ENCODE peak calls at places on chromosomes 1 and 21, in five cellular contexts. One of them, this sample, is unnamed.

GRCh38 chr1:226553594-226554279 is 5.2 kb downstream of the STUM start:
- DNase-seq in ureter: no peak
- DNase-seq in endothelial cell: no peak
- DNase-seq in DMS 273 treated with DMSO at 0.1 percent for 48 hours: no peak
- DNase-seq in OCI-LY7: no peak
- DNase-seq in this sample: no peak

GRCh38 chr21:29718081-29718815 is 221.5 kb downstream of the GRIK1 start:
- DNase-seq in endothelial cell: no peak
- DNase-seq in ureter: no peak
- DNase-seq in OCI-LY7: no peak
- DNase-seq in DMS 273 treated with DMSO at 0.1 percent for 48 hours: no peak
- DNase-seq in this sample: no peak

GRCh38 chr1:180255538-180256352 is 25.7 kb downstream of the LHX4 start:
- DNase-seq in endothelial cell: no peak
- DNase-seq in OCI-LY7: no peak
- DNase-seq in DMS 273 treated with DMSO at 0.1 percent for 48 hours: no peak
- DNase-seq in ureter: no peak
- DNase-seq in this sample: no peak

GRCh38 chr1:56953386-56953785 is 12.4 kb downstream of the C8B start:
- DNase-seq in ureter: no peak
- DNase-seq in OCI-LY7: no peak
- DNase-seq in endothelial cell: no peak
- DNase-seq in DMS 273 treated with DMSO at 0.1 percent for 48 hours: no peak
- DNase-seq in this sample: no peak

GRCh38 chr1:116472431-116472961 is 98.3 kb downstream of the CD58 start:
- DNase-seq in DMS 273 treated with DMSO at 0.1 percent for 48 hours: no peak
- DNase-seq in OCI-LY7: no peak
- DNase-seq in endothelial cell: no peak
- DNase-seq in ureter: no peak
- DNase-seq in this sample: no peak

GRCh38 chr1:177432897-177433296 is 262.1 kb downstream of the BRINP2 start:
- DNase-seq in OCI-LY7: peak
- DNase-seq in ureter: no peak
- DNase-seq in endothelial cell: no peak
- DNase-seq in DMS 273 treated with DMSO at 0.1 percent for 48 hours: no peak
- DNase-seq in this sample: no peak

GRCh38 chr1:36927826-36928225 is 106.5 kb downstream of the GRIK3 start:
- DNase-seq in DMS 273 treated with DMSO at 0.1 percent for 48 hours: no peak
- DNase-seq in OCI-LY7: no peak
- DNase-seq in ureter: no peak
- DNase-seq in endothelial cell: no peak
- DNase-seq in this sample: no peak

GRCh38 chr1:43520100-43520828 is 10.4 kb upstream of the PTPRF start:
- DNase-seq in DMS 273 treated with DMSO at 0.1 percent for 48 hours: peak
- DNase-seq in ureter: no peak
- DNase-seq in endothelial cell: no peak
- DNase-seq in OCI-LY7: no peak
- DNase-seq in this sample: no peak

GRCh38 chr1:1336446-1336845 is 5.4 kb downstream of the TAS1R3 start:
- DNase-seq in ureter: no peak
- DNase-seq in endothelial cell: no peak
- DNase-seq in OCI-LY7: no peak
- DNase-seq in DMS 273 treated with DMSO at 0.1 percent for 48 hours: no peak
- DNase-seq in this sample: no peak

GRCh38 chr1:243598433-243598832 is 251.6 kb downstream of the AKT3 start:
- DNase-seq in endothelial cell: no peak
- DNase-seq in ureter: no peak
- DNase-seq in DMS 273 treated with DMSO at 0.1 percent for 48 hours: no peak
- DNase-seq in OCI-LY7: no peak
- DNase-seq in this sample: no peak

This sample was measured in fibroblast of the conjunctiva.